ENCODE peak calls at places on chromosomes 11 and 22, in five cellular contexts. One of them, this sample, is unnamed.
A peak's percentile ranks its signal among the peaks of the same experiment; 100 is the strongest.

GRCh38 chr11:61826930-61827572 is 1.0 kb upstream of the FADS2 start:
- DNase-seq in AG10803: no peak
- DNase-seq in breast epithelium: no peak
- DNase-seq in GM06990: no peak
- DNase-seq in body of pancreas: no peak
- DNase-seq in this sample: no peak

GRCh38 chr11:30868495-30869130 is 282.5 kb upstream of the MPPED2 start:
- DNase-seq in AG10803: no peak
- DNase-seq in breast epithelium: no peak
- DNase-seq in GM06990: no peak
- DNase-seq in body of pancreas: no peak
- DNase-seq in this sample: no peak

GRCh38 chr11:69398529-69399492 is 82.7 kb upstream of the LINC01488 start:
- DNase-seq in AG10803: peak; percentile 79
- DNase-seq in breast epithelium: no peak
- DNase-seq in GM06990: no peak
- DNase-seq in body of pancreas: peak; percentile 67
- DNase-seq in this sample: no peak

GRCh38 chr22:24532075-24532474 is 22.9 kb downstream of the GUCD1 start:
- DNase-seq in AG10803: no peak
- DNase-seq in breast epithelium: no peak
- DNase-seq in GM06990: no peak
- DNase-seq in body of pancreas: peak; percentile 45
- DNase-seq in this sample: no peak

GRCh38 chr11:68411501-68411991 is 49.0 kb upstream of the PPP6R3 start:
- DNase-seq in AG10803: no peak
- DNase-seq in breast epithelium: no peak
- DNase-seq in GM06990: no peak
- DNase-seq in body of pancreas: no peak
- DNase-seq in this sample: no peak

GRCh38 chr22:28939394-28939793 is 56.0 kb downstream of the ZNRF3 start:
- DNase-seq in AG10803: no peak
- DNase-seq in breast epithelium: no peak
- DNase-seq in GM06990: no peak
- DNase-seq in body of pancreas: no peak
- DNase-seq in this sample: no peak

GRCh38 chr11:9664276-9665171 is 647 bp downstream of the SWAP70 start:
- DNase-seq in AG10803: peak; percentile 62
- DNase-seq in breast epithelium: peak; percentile 31
- DNase-seq in GM06990: peak; percentile 62
- DNase-seq in body of pancreas: peak; percentile 44
- DNase-seq in this sample: peak; percentile 31

GRCh38 chr11:87324817-87325489 is 287.2 kb downstream of the TMEM135 start:
- DNase-seq in AG10803: no peak
- DNase-seq in breast epithelium: no peak
- DNase-seq in GM06990: no peak
- DNase-seq in body of pancreas: no peak
- DNase-seq in this sample: no peak

GRCh38 chr11:251550-251949 is 14.8 kb downstream of the PSMD13 start:
- DNase-seq in AG10803: peak; percentile 15
- DNase-seq in breast epithelium: no peak
- DNase-seq in GM06990: no peak
- DNase-seq in body of pancreas: no peak
- DNase-seq in this sample: no peak

GRCh38 chr22:42428760-42429159 is 3.4 kb downstream of the NFAM1 start:
- DNase-seq in AG10803: no peak
- DNase-seq in breast epithelium: no peak
- DNase-seq in GM06990: no peak
- DNase-seq in body of pancreas: no peak
- DNase-seq in this sample: no peak

GRCh38 chr11:95922536-95923440 is 1.1 kb downstream of the MTMR2 start:
- DNase-seq in AG10803: peak; percentile 8
- DNase-seq in breast epithelium: no peak
- DNase-seq in GM06990: no peak
- DNase-seq in body of pancreas: no peak
- DNase-seq in this sample: no peak

GRCh38 chr22:50714631-50715179 is 23.3 kb upstream of the ACR start:
- DNase-seq in AG10803: no peak
- DNase-seq in breast epithelium: no peak
- DNase-seq in GM06990: no peak
- DNase-seq in body of pancreas: no peak
- DNase-seq in this sample: no peak

GRCh38 chr22:50576070-50576469 is 2.2 kb downstream of the CPT1B start:
- DNase-seq in AG10803: peak; percentile 23
- DNase-seq in breast epithelium: no peak
- DNase-seq in GM06990: no peak
- DNase-seq in body of pancreas: no peak
- DNase-seq in this sample: no peak

GRCh38 chr22:27993774-27994350 is 74.8 kb upstream of the PITPNB start:
- DNase-seq in AG10803: no peak
- DNase-seq in breast epithelium: no peak
- DNase-seq in GM06990: no peak
- DNase-seq in body of pancreas: peak; percentile 5
- DNase-seq in this sample: no peak

GRCh38 chr22:19430890-19431541 is 517 bp downstream of the HIRA start:
- DNase-seq in AG10803: peak; percentile 25
- DNase-seq in breast epithelium: no peak
- DNase-seq in GM06990: peak; percentile 60
- DNase-seq in body of pancreas: peak; percentile 43
- DNase-seq in this sample: peak; percentile 27
- TF ChIP-seq CTCF in AG10803: peak; percentile 29
- TF ChIP-seq CTCF in breast epithelium: no peak
- TF ChIP-seq CTCF in GM06990: no peak
- TF ChIP-seq CTCF in body of pancreas: no peak
- TF ChIP-seq CTCF in this sample: no peak

DNA sequence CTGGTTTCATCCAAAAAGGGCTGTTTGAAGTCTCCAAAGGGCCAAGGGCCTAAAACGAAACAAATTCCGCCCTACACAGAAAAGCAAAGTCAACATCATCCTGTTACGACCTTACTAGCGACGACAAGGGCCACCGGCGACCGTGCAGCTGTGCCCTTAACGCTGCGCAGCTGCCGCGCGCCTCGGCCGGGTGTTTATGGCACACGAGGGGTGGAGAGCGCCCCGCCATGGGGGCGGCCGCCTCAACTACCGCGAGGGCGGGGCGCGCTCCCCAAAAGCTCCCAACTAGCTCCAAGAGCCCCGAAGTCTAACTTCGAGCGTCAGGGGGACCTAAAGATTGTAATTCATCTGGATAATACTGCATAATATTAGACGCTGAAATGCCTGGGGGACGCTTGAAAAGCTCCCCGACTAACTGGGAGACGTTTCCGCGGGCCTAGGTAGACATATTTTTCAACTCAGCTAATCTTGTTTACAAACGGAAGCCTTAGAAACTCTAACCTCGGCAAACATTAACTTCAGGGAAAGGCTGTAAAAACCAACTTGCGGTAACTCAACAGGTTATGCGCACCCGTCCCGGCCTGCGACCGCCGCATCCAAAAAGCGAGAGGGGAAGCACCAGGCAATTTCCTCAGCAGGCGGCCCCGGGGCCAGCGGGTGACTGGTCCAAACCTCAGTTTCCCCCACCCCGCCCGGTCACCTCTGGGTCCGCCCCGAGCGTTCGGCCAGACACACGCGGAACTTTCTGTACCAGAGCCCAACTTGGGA is 688 bp downstream of the TMEM123 start:
- DNase-seq in AG10803: peak; percentile 38
- DNase-seq in breast epithelium: peak; percentile 52
- DNase-seq in GM06990: peak; percentile 89
- DNase-seq in body of pancreas: peak; percentile 65
- DNase-seq in this sample: peak; percentile 75
- TF ChIP-seq CTCF in AG10803: peak; percentile 15
- TF ChIP-seq CTCF in breast epithelium: no peak
- TF ChIP-seq CTCF in GM06990: peak; percentile 56
- TF ChIP-seq CTCF in body of pancreas: no peak
- TF ChIP-seq CTCF in this sample: peak; percentile 29

GRCh38 chr11:102346748-102347525 is at the start of gene BIRC2:
- DNase-seq in AG10803: peak; percentile 88
- DNase-seq in breast epithelium: peak; percentile 91
- DNase-seq in GM06990: peak; percentile 95
- DNase-seq in body of pancreas: peak; percentile 94
- DNase-seq in this sample: peak; percentile 90
- TF ChIP-seq CTCF in AG10803: peak; percentile 60
- TF ChIP-seq CTCF in breast epithelium: peak; percentile 86
- TF ChIP-seq CTCF in GM06990: peak; percentile 77
- TF ChIP-seq CTCF in body of pancreas: peak; percentile 91
- TF ChIP-seq CTCF in this sample: peak; percentile 90

GRCh38 chr11:114296190-114296978 is at the start of gene NNMT:
- DNase-seq in AG10803: peak; percentile 99
- DNase-seq in breast epithelium: peak; percentile 87
- DNase-seq in GM06990: no peak
- DNase-seq in body of pancreas: peak; percentile 38
- DNase-seq in this sample: no peak
- TF ChIP-seq CTCF in AG10803: peak; percentile 34
- TF ChIP-seq CTCF in breast epithelium: no peak
- TF ChIP-seq CTCF in GM06990: no peak
- TF ChIP-seq CTCF in body of pancreas: no peak
- TF ChIP-seq CTCF in this sample: no peak

DNA sequence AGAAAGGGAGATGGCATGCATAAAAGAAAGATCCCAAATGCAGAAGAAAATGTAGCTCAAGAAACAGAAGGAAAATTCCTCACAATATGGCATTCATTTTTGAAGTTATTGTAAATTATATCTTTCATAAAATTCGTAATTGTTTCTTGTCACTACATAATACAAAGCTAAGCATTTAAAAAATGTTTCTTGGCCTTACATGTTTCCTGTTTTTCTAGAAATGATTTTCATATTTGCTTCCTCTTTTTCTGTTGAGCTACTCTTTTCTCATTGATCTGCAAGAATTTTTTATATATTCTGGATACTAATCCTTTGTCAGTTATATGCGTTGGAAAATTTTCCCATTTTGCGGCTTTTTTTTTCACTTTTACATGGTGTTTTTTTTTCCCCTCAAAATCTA is 48.0 kb downstream of the ENTHD1 start:
- DNase-seq in AG10803: no peak
- DNase-seq in breast epithelium: no peak
- DNase-seq in GM06990: no peak
- DNase-seq in body of pancreas: no peak
- DNase-seq in this sample: no peak
- TF ChIP-seq CTCF in AG10803: no peak
- TF ChIP-seq CTCF in breast epithelium: no peak
- TF ChIP-seq CTCF in GM06990: no peak
- TF ChIP-seq CTCF in body of pancreas: no peak
- TF ChIP-seq CTCF in this sample: no peak

GRCh38 chr11:119774180-119774763 is 45.3 kb upstream of the NECTIN1 start:
- DNase-seq in AG10803: no peak
- DNase-seq in breast epithelium: no peak
- DNase-seq in GM06990: no peak
- DNase-seq in body of pancreas: no peak
- DNase-seq in this sample: no peak
- TF ChIP-seq CTCF in AG10803: no peak
- TF ChIP-seq CTCF in breast epithelium: no peak
- TF ChIP-seq CTCF in GM06990: no peak
- TF ChIP-seq CTCF in body of pancreas: no peak
- TF ChIP-seq CTCF in this sample: no peak

This sample was measured in GM10248.